ENCODE peak calls at places on chromosome 11, in six cellular contexts. L is colonic mucosa, Y is SJSA1, K is RPMI8226, W is COR-L47, I is hypothalamus. X is an unnamed sample.
A peak's percentile ranks its signal among the peaks of the same experiment; 100 is the strongest.

GRCh38 chr11:102293873-102294601 is 23.2 kb upstream of the BIRC3 start:
- DNase-seq in K (peak; percentile 60), W (peak; percentile 50), L (no peak), I (no peak), Y (peak; percentile 16), X (peak; percentile 66)

GRCh38 chr11:101476186-101476585 is 107.6 kb downstream of the TRPC6 start:
- DNase-seq in Y (no peak), W (no peak), K (no peak), I (no peak), L (no peak), X (no peak)

GRCh38 chr11:67157691-67158090 is 38.6 kb downstream of the KDM2A start:
- DNase-seq in Y (no peak), L (no peak), I (no peak), W (no peak), K (no peak), X (no peak)

GRCh38 chr11:65891180-65892136 is 985 bp downstream of the CCDC85B start:
- DNase-seq in K (peak; percentile 49), W (peak; percentile 51), I (no peak), L (no peak), Y (peak; percentile 72), X (peak; percentile 58)

GRCh38 chr11:68525930-68526329 is 65.4 kb downstream of the PPP6R3 start:
- DNase-seq in I (no peak), Y (no peak), W (no peak), L (no peak), K (no peak), X (no peak)

GRCh38 chr11:125022551-125022950 is 40.6 kb upstream of the SLC37A2 start:
- DNase-seq in K (no peak), Y (no peak), I (no peak), L (no peak), W (no peak), X (no peak)

GRCh38 chr11:116373545-116373944 is 399.2 kb downstream of the BUD13 start:
- DNase-seq in I (no peak), K (no peak), Y (no peak), W (no peak), L (no peak), X (no peak)

GRCh38 chr11:120306519-120307242 is 18.4 kb upstream of the TLCD5 start:
- DNase-seq in Y (peak; percentile 60), W (no peak), L (peak; percentile 76), K (no peak), I (no peak), X (no peak)

GRCh38 chr11:45486461-45486860 is 179.0 kb downstream of the CHST1 start:
- DNase-seq in W (no peak), K (no peak), L (no peak), Y (no peak), I (no peak), X (no peak)

GRCh38 chr11:91857194-91857593 is 367.4 kb upstream of the FAT3 start:
- DNase-seq in L (no peak), I (no peak), W (no peak), Y (no peak), K (no peak), X (no peak)

GRCh38 chr11:122486793-122487495 is 168.6 kb upstream of the UBASH3B start:
- DNase-seq in K (no peak), I (no peak), W (no peak), L (no peak), Y (no peak), X (no peak)

GRCh38 chr11:12087075-12087775 is 23.2 kb upstream of the MICAL2 start:
- DNase-seq in I (no peak), L (peak; percentile 52), W (no peak), Y (peak; percentile 82), K (peak; percentile 59), X (no peak)